ENCODE peak calls at places on chromosome 11, in six cellular contexts. N is activated CD8-positive, alpha-beta memory T cell treated with anti-CD3 and anti-CD28 coated beads for 4 hours; T is skeletal muscle cell; B is dorsolateral prefrontal cortex; Y is choroid plexus epithelial cell; I is AG10803. V is an unnamed sample.

GRCh38 chr11:133041928-133042890 is 490.1 kb downstream of the OPCML start:
- DNase-seq in N (no peak), T (no peak), B (no peak), Y (no peak), I (no peak), V (no peak)

GRCh38 chr11:130772266-130773227 is 143.7 kb downstream of the SNX19 start:
- DNase-seq in N (no peak), T (peak), B (no peak), Y (peak), I (peak), V (peak)

GRCh38 chr11:9922806-9923205 is 258.9 kb downstream of the SWAP70 start:
- DNase-seq in N (no peak), T (no peak), B (no peak), Y (peak), I (peak), V (no peak)

GRCh38 chr11:76669901-76670474 is 559 bp downstream of the LRRC32 start:
- DNase-seq in N (no peak), T (peak), B (peak), Y (peak), I (peak), V (peak)

GRCh38 chr11:62169448-62169847 is 20.6 kb upstream of the SCGB1D1 start:
- DNase-seq in N (no peak), T (no peak), B (no peak), Y (no peak), I (no peak), V (no peak)

GRCh38 chr11:106222626-106223025 is 145.2 kb downstream of the AASDHPPT start:
- DNase-seq in N (no peak), T (no peak), B (no peak), Y (no peak), I (no peak), V (no peak)

GRCh38 chr11:7546324-7546791 is 32.6 kb downstream of the PPFIBP2 start:
- DNase-seq in N (no peak), T (no peak), B (no peak), Y (no peak), I (peak), V (no peak)

GRCh38 chr11:99257131-99257530 is 236.4 kb downstream of the CNTN5 start:
- DNase-seq in N (no peak), T (no peak), B (no peak), Y (peak), I (no peak), V (no peak)

GRCh38 chr11:119516060-119516459 is 93.1 kb upstream of the THY1 start:
- DNase-seq in N (no peak), T (no peak), B (no peak), Y (no peak), I (no peak), V (no peak)

GRCh38 chr11:75678620-75679259 is 9.9 kb upstream of the MAP6 start:
- DNase-seq in N (no peak), T (no peak), B (no peak), Y (no peak), I (no peak), V (no peak)

GRCh38 chr11:4677948-4678347 is 19.7 kb downstream of the OR51E2 start:
- DNase-seq in N (no peak), T (no peak), B (no peak), Y (no peak), I (no peak), V (no peak)

GRCh38 chr11:134361241-134361640 is 29.5 kb downstream of the GLB1L2 start:
- DNase-seq in N (no peak), T (no peak), B (peak), Y (no peak), I (no peak), V (no peak)

GRCh38 chr11:30908272-30908671 is 322.1 kb upstream of the MPPED2 start:
- DNase-seq in N (no peak), T (no peak), B (no peak), Y (no peak), I (no peak), V (no peak)

GRCh38 chr11:26983645-26984044 is 10.3 kb upstream of the FIBIN start:
- DNase-seq in N (no peak), T (no peak), B (no peak), Y (no peak), I (no peak), V (no peak)

GRCh38 chr11:15969701-15970329 is 386.5 kb downstream of the SOX6 start:
- DNase-seq in N (no peak), T (peak), B (no peak), Y (peak), I (peak), V (peak)

GRCh38 chr11:425301-425700 is 10.5 kb upstream of the SIGIRR start:
- DNase-seq in N (no peak), T (no peak), B (no peak), Y (no peak), I (no peak), V (no peak)

GRCh38 chr11:111462329-111462728 is 49.9 kb downstream of the BTG4 start:
- DNase-seq in N (no peak), T (no peak), B (no peak), Y (no peak), I (no peak), V (no peak)